ENCODE peak calls at places on chromosomes 1 and 21, in nine cellular contexts. D, S, Q, U, B, L, I, Y and O are unnamed samples.

GRCh38 chr1:167805041-167805556 is 83.3 kb downstream of the MPZL1 start:
- DNase-seq in Y (no peak), U (no peak), D (no peak), I (peak), L (peak), B (no peak), Q (no peak), S (no peak), O (no peak)

GRCh38 chr1:101282314-101283087 is 45.7 kb downstream of the S1PR1 start:
- DNase-seq in Y (no peak), I (no peak), D (no peak), L (no peak), Q (no peak), B (no peak), S (no peak), U (no peak), O (no peak)

GRCh38 chr21:36403713-36404112 is 18.5 kb downstream of the CHAF1B start:
- DNase-seq in L (no peak), U (no peak), Y (no peak), S (no peak), I (no peak), Q (no peak), D (no peak), B (no peak), O (no peak)

GRCh38 chr1:64624859-64625258 is 120.0 kb upstream of the RAVER2 start:
- DNase-seq in Y (no peak), B (no peak), Q (no peak), D (no peak), S (no peak), I (no peak), U (no peak), L (no peak), O (no peak)

GRCh38 chr1:88462481-88463261 is 221.4 kb upstream of the PKN2 start:
- DNase-seq in D (no peak), L (peak), U (no peak), I (no peak), S (peak), B (peak), Y (no peak), Q (no peak), O (no peak)

GRCh38 chr1:59695301-59695700 is 119.4 kb upstream of the HOOK1 start:
- DNase-seq in U (no peak), L (no peak), D (no peak), B (peak), Y (no peak), I (no peak), S (no peak), Q (no peak), O (no peak)

GRCh38 chr1:70542856-70543255 is 131.8 kb downstream of the CTH start:
- DNase-seq in S (no peak), B (no peak), Q (no peak), Y (no peak), D (no peak), L (no peak), I (no peak), U (no peak), O (no peak)

GRCh38 chr1:59699227-59699847 is 115.4 kb upstream of the HOOK1 start:
- DNase-seq in L (peak), S (peak), D (peak), B (peak), U (peak), I (peak), Y (no peak), Q (peak), O (no peak)

GRCh38 chr1:46401514-46401913 is 7.4 kb downstream of the FAAH start:
- DNase-seq in Y (no peak), L (no peak), I (no peak), S (no peak), U (no peak), B (peak), Q (no peak), D (no peak), O (no peak)